ENCODE peak calls at places on chromosome 1, in seven cellular contexts. One of them, this sample, is unnamed.

GRCh38 chr1:184406454-184406853 is 19.6 kb downstream of the C1orf21 start:
- DNase-seq in left ventricle myocardium inferior: no peak
- DNase-seq in DMS153: no peak
- DNase-seq in type B pancreatic cell: no peak
- DNase-seq in fibroblast of the conjunctiva: no peak
- DNase-seq in EL: no peak
- DNase-seq in NCI-H2171 treated with DMSO at 0.1 percent for 48 hours: no peak
- DNase-seq in this sample: no peak

GRCh38 chr1:15939181-15940109 is 36.5 kb downstream of the ZBTB17 start:
- DNase-seq in type B pancreatic cell: peak; percentile 44
- DNase-seq in left ventricle myocardium inferior: no peak
- DNase-seq in DMS153: no peak
- DNase-seq in EL: peak; percentile 52
- DNase-seq in fibroblast of the conjunctiva: no peak
- DNase-seq in NCI-H2171 treated with DMSO at 0.1 percent for 48 hours: no peak
- DNase-seq in this sample: peak; percentile 65

GRCh38 chr1:10211805-10212405 is 1.5 kb downstream of the KIF1B start:
- DNase-seq in EL: peak; percentile 66
- DNase-seq in NCI-H2171 treated with DMSO at 0.1 percent for 48 hours: peak; percentile 72
- DNase-seq in fibroblast of the conjunctiva: no peak
- DNase-seq in left ventricle myocardium inferior: no peak
- DNase-seq in DMS153: no peak
- DNase-seq in type B pancreatic cell: no peak
- DNase-seq in this sample: peak; percentile 55

GRCh38 chr1:47578026-47578861 is 140.4 kb downstream of the FOXD2 start:
- DNase-seq in type B pancreatic cell: no peak
- DNase-seq in left ventricle myocardium inferior: peak; percentile 33
- DNase-seq in fibroblast of the conjunctiva: no peak
- DNase-seq in DMS153: peak; percentile 40
- DNase-seq in NCI-H2171 treated with DMSO at 0.1 percent for 48 hours: peak; percentile 61
- DNase-seq in EL: no peak
- DNase-seq in this sample: peak; percentile 83

GRCh38 chr1:237386362-237387143 is 344.6 kb downstream of the RYR2 start:
- DNase-seq in DMS153: no peak
- DNase-seq in fibroblast of the conjunctiva: peak; percentile 18
- DNase-seq in EL: peak; percentile 16
- DNase-seq in NCI-H2171 treated with DMSO at 0.1 percent for 48 hours: peak; percentile 75
- DNase-seq in left ventricle myocardium inferior: no peak
- DNase-seq in type B pancreatic cell: no peak
- DNase-seq in this sample: no peak

GRCh38 chr1:47386268-47386667 is 29.8 kb upstream of the FOXE3 start:
- DNase-seq in DMS153: no peak
- DNase-seq in fibroblast of the conjunctiva: no peak
- DNase-seq in type B pancreatic cell: no peak
- DNase-seq in EL: no peak
- DNase-seq in left ventricle myocardium inferior: no peak
- DNase-seq in NCI-H2171 treated with DMSO at 0.1 percent for 48 hours: no peak
- DNase-seq in this sample: no peak

GRCh38 chr1:60103186-60103585 is 29.6 kb upstream of the C1orf87 start:
- DNase-seq in type B pancreatic cell: no peak
- DNase-seq in fibroblast of the conjunctiva: no peak
- DNase-seq in NCI-H2171 treated with DMSO at 0.1 percent for 48 hours: peak; percentile 16
- DNase-seq in left ventricle myocardium inferior: no peak
- DNase-seq in EL: no peak
- DNase-seq in DMS153: no peak
- DNase-seq in this sample: no peak

GRCh38 chr1:111789077-111789476 is 33.4 kb downstream of the DDX20 start:
- DNase-seq in DMS153: no peak
- DNase-seq in left ventricle myocardium inferior: no peak
- DNase-seq in type B pancreatic cell: no peak
- DNase-seq in NCI-H2171 treated with DMSO at 0.1 percent for 48 hours: peak; percentile 44
- DNase-seq in EL: no peak
- DNase-seq in fibroblast of the conjunctiva: no peak
- DNase-seq in this sample: no peak

GRCh38 chr1:212219679-212220463 is 65.3 kb upstream of the PPP2R5A start:
- DNase-seq in EL: peak; percentile 60
- DNase-seq in fibroblast of the conjunctiva: no peak
- DNase-seq in type B pancreatic cell: no peak
- DNase-seq in DMS153: no peak
- DNase-seq in left ventricle myocardium inferior: no peak
- DNase-seq in NCI-H2171 treated with DMSO at 0.1 percent for 48 hours: no peak
- DNase-seq in this sample: no peak

GRCh38 chr1:184153731-184154130 is 102.2 kb downstream of the TSEN15 start:
- DNase-seq in fibroblast of the conjunctiva: no peak
- DNase-seq in type B pancreatic cell: no peak
- DNase-seq in left ventricle myocardium inferior: no peak
- DNase-seq in NCI-H2171 treated with DMSO at 0.1 percent for 48 hours: no peak
- DNase-seq in DMS153: no peak
- DNase-seq in EL: no peak
- DNase-seq in this sample: no peak

GRCh38 chr1:110494036-110494435 is 24.9 kb downstream of the KCNA10 start:
- DNase-seq in fibroblast of the conjunctiva: no peak
- DNase-seq in NCI-H2171 treated with DMSO at 0.1 percent for 48 hours: no peak
- DNase-seq in EL: no peak
- DNase-seq in left ventricle myocardium inferior: no peak
- DNase-seq in DMS153: no peak
- DNase-seq in type B pancreatic cell: no peak
- DNase-seq in this sample: no peak